ENCODE peak calls at places on chromosomes 16 and 17, in six cellular contexts. One of them, this sample, is unnamed.
A peak's percentile ranks its signal among the peaks of the same experiment; 100 is the strongest.

GRCh38 chr16:70438325-70438982 is 446 bp downstream of the ST3GAL2 start:
- DNase-seq in HL-60: no peak
- DNase-seq in tibial artery: peak; percentile 76
- DNase-seq in thoracic aorta: no peak
- DNase-seq in Peyer's patch: peak; percentile 58
- DNase-seq in heart left ventricle: peak; percentile 61
- DNase-seq in this sample: no peak

GRCh38 chr17:14604920-14605599 is 304.2 kb downstream of the HS3ST3B1 start:
- DNase-seq in thoracic aorta: no peak
- DNase-seq in tibial artery: peak; percentile 65
- DNase-seq in HL-60: peak; percentile 56
- DNase-seq in heart left ventricle: peak; percentile 28
- DNase-seq in Peyer's patch: peak; percentile 50
- DNase-seq in this sample: peak; percentile 7

GRCh38 chr17:27573971-27574525 is 56.9 kb upstream of the LGALS9 start:
- DNase-seq in thoracic aorta: no peak
- DNase-seq in tibial artery: no peak
- DNase-seq in HL-60: no peak
- DNase-seq in Peyer's patch: no peak
- DNase-seq in heart left ventricle: no peak
- DNase-seq in this sample: peak; percentile 33

GRCh38 chr17:60127068-60128064 is 22.4 kb upstream of the CA4 start:
- DNase-seq in thoracic aorta: no peak
- DNase-seq in tibial artery: peak; percentile 12
- DNase-seq in HL-60: no peak
- DNase-seq in heart left ventricle: no peak
- DNase-seq in Peyer's patch: peak; percentile 33
- DNase-seq in this sample: no peak

GRCh38 chr17:78991906-78992532 is 12.3 kb upstream of the LGALS3BP start:
- DNase-seq in HL-60: no peak
- DNase-seq in tibial artery: peak; percentile 43
- DNase-seq in thoracic aorta: no peak
- DNase-seq in Peyer's patch: peak; percentile 34
- DNase-seq in heart left ventricle: peak; percentile 15
- DNase-seq in this sample: peak; percentile 1

GRCh38 chr16:84315422-84315821 is 20.7 kb downstream of the WFDC1 start:
- DNase-seq in thoracic aorta: no peak
- DNase-seq in HL-60: no peak
- DNase-seq in Peyer's patch: no peak
- DNase-seq in tibial artery: no peak
- DNase-seq in heart left ventricle: no peak
- DNase-seq in this sample: no peak

GRCh38 chr17:59842901-59843652 is 49.7 kb downstream of the TUBD1 start:
- DNase-seq in tibial artery: no peak
- DNase-seq in HL-60: no peak
- DNase-seq in heart left ventricle: no peak
- DNase-seq in Peyer's patch: peak; percentile 82
- DNase-seq in thoracic aorta: no peak
- DNase-seq in this sample: peak; percentile 81

GRCh38 chr16:72024862-72025382 is 16.4 kb downstream of the DHODH start:
- DNase-seq in Peyer's patch: no peak
- DNase-seq in HL-60: no peak
- DNase-seq in heart left ventricle: no peak
- DNase-seq in thoracic aorta: no peak
- DNase-seq in tibial artery: no peak
- DNase-seq in this sample: no peak

GRCh38 chr17:6948562-6948961 is 47.3 kb upstream of the ALOX12 start:
- DNase-seq in tibial artery: no peak
- DNase-seq in thoracic aorta: no peak
- DNase-seq in heart left ventricle: no peak
- DNase-seq in Peyer's patch: no peak
- DNase-seq in HL-60: peak; percentile 45
- DNase-seq in this sample: peak; percentile 9

GRCh38 chr17:4438162-4438944 is 4.6 kb downstream of the SPNS3 start:
- DNase-seq in Peyer's patch: no peak
- DNase-seq in HL-60: no peak
- DNase-seq in thoracic aorta: no peak
- DNase-seq in tibial artery: no peak
- DNase-seq in heart left ventricle: no peak
- DNase-seq in this sample: no peak

GRCh38 chr17:59154335-59154720 is 658 bp downstream of the SKA2 start:
- DNase-seq in thoracic aorta: no peak
- DNase-seq in HL-60: peak; percentile 32
- DNase-seq in heart left ventricle: no peak
- DNase-seq in Peyer's patch: peak; percentile 61
- DNase-seq in tibial artery: no peak
- DNase-seq in this sample: peak; percentile 59

GRCh38 chr17:40122466-40122943 is 734 bp downstream of the MSL1 start:
- DNase-seq in HL-60: no peak
- DNase-seq in heart left ventricle: peak; percentile 47
- DNase-seq in thoracic aorta: no peak
- DNase-seq in tibial artery: peak; percentile 81
- DNase-seq in Peyer's patch: peak; percentile 74
- DNase-seq in this sample: peak; percentile 30

GRCh38 chr17:56809106-56809819 is 24.5 kb downstream of the C17orf67 start:
- DNase-seq in heart left ventricle: no peak
- DNase-seq in HL-60: no peak
- DNase-seq in Peyer's patch: no peak
- DNase-seq in thoracic aorta: no peak
- DNase-seq in tibial artery: no peak
- DNase-seq in this sample: no peak

GRCh38 chr17:32491371-32492280 is 4.8 kb downstream of the CDK5R1 start:
- DNase-seq in thoracic aorta: no peak
- DNase-seq in heart left ventricle: no peak
- DNase-seq in HL-60: no peak
- DNase-seq in Peyer's patch: peak; percentile 78
- DNase-seq in tibial artery: no peak
- DNase-seq in this sample: peak; percentile 74

GRCh38 chr17:33945641-33946546 is 309.2 kb upstream of the CCL2 start:
- DNase-seq in HL-60: no peak
- DNase-seq in heart left ventricle: no peak
- DNase-seq in Peyer's patch: no peak
- DNase-seq in tibial artery: no peak
- DNase-seq in thoracic aorta: no peak
- DNase-seq in this sample: no peak
- TF ChIP-seq CTCF in HL-60: no peak
- TF ChIP-seq CTCF in heart left ventricle: no peak
- TF ChIP-seq CTCF in Peyer's patch: no peak
- TF ChIP-seq CTCF in tibial artery: no peak
- TF ChIP-seq CTCF in thoracic aorta: no peak
- TF ChIP-seq CTCF in this sample: no peak

GRCh38 chr16:67528222-67528869 is at the start of gene RIPOR1:
- DNase-seq in Peyer's patch: peak; percentile 76
- DNase-seq in heart left ventricle: peak; percentile 82
- DNase-seq in thoracic aorta: no peak
- DNase-seq in tibial artery: peak; percentile 86
- DNase-seq in HL-60: no peak
- DNase-seq in this sample: peak; percentile 43
- TF ChIP-seq CTCF in Peyer's patch: no peak
- TF ChIP-seq CTCF in heart left ventricle: peak; percentile 23
- TF ChIP-seq CTCF in thoracic aorta: no peak
- TF ChIP-seq CTCF in tibial artery: no peak
- TF ChIP-seq CTCF in HL-60: no peak
- TF ChIP-seq CTCF in this sample: no peak

DNA sequence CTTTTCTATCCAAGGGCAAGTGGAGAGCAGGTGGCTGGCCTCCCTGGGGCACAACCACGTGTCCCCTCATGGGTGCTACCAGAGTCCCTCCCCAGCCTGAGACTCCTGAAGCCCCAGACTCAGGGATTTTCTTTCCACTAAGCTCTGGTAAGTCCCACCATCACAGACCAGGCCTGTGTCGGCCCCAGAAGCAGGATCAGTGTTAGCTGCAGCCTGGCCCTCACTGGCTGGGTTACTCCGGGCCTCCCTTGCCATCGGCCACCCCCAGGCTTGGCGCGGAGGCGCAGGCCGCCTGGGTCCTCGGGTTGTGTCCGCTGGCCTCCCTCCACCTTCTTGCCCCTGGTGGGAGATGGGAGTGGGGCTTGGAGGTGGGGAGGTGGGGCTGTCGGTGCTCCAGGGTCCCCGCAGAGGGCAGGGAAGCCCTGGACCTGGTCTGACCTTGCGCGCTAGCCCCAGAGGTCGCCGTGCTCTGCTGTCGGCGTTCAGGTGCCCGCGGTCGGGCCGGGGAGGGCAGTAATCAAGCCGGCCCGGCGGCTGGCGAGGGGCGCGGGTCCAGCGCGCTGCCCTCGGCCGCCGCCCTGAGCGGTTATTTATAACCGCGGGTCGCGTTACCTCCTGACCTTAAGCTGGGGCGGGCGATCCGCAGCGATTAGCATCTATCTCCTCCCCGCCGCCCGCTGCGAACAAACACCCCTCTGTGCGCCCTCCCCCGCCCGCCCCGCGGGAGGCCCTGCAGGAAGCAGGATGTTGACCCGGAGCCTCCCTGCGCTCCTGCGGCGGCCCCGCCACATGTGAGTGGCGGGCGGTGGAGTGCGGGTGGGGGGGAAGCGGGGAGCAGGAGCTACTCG is 78.1 kb upstream of the TOB1 start:
- DNase-seq in heart left ventricle: peak; percentile 90
- DNase-seq in thoracic aorta: no peak
- DNase-seq in HL-60: no peak
- DNase-seq in tibial artery: peak; percentile 89
- DNase-seq in Peyer's patch: peak; percentile 93
- DNase-seq in this sample: peak; percentile 89
- TF ChIP-seq CTCF in heart left ventricle: no peak
- TF ChIP-seq CTCF in thoracic aorta: peak; percentile 11
- TF ChIP-seq CTCF in HL-60: no peak
- TF ChIP-seq CTCF in tibial artery: no peak
- TF ChIP-seq CTCF in Peyer's patch: no peak
- TF ChIP-seq CTCF in this sample: no peak

DNA sequence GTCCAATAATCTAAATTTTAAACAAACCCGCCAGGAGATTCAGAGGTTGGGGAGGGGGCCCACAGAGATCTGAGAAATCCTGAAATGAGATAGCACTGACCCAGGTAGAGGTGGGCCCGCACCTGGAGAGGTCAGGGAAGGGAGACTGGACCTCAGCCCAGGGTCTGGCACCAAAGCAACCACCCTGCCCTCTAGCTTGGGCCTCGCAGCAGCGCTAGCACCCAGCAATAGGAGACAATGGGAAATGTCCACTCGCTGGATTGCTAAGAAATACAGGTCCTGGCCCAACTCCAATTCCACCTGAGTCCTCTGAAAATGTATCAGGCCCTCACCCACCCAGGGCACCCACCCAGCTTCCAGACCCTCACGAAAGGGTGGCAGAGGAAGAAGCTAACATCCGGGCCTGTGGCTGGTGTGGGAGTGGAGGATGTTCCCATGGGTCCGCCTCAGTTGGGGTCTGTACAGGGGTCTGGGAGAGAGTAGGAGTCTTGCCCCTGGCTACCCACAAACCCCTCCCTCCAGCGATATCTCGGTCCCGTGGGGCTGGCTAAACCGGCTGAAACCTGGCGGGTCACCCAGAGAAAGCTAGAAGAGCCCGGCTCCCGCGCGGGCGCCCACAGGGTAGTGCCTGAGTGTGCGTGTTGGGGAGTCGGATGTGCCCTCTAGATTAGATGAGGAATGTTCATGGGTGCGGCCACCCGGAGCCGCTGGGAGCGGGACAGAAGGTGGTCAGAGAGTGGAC is 1.1 kb downstream of the PLLP start:
- DNase-seq in HL-60: no peak
- DNase-seq in heart left ventricle: no peak
- DNase-seq in thoracic aorta: no peak
- DNase-seq in tibial artery: no peak
- DNase-seq in Peyer's patch: peak; percentile 68
- DNase-seq in this sample: no peak
- TF ChIP-seq CTCF in HL-60: no peak
- TF ChIP-seq CTCF in heart left ventricle: no peak
- TF ChIP-seq CTCF in thoracic aorta: no peak
- TF ChIP-seq CTCF in tibial artery: no peak
- TF ChIP-seq CTCF in Peyer's patch: no peak
- TF ChIP-seq CTCF in this sample: no peak

GRCh38 chr16:1436731-1437355 is 6.0 kb downstream of the PERCC1 start:
- DNase-seq in thoracic aorta: no peak
- DNase-seq in heart left ventricle: no peak
- DNase-seq in tibial artery: no peak
- DNase-seq in HL-60: no peak
- DNase-seq in Peyer's patch: no peak
- DNase-seq in this sample: no peak

GRCh38 chr16:1439058-1439698 is 5.2 kb downstream of the CCDC154 start:
- DNase-seq in heart left ventricle: no peak
- DNase-seq in HL-60: no peak
- DNase-seq in tibial artery: no peak
- DNase-seq in thoracic aorta: no peak
- DNase-seq in Peyer's patch: no peak
- DNase-seq in this sample: no peak

GRCh38 chr16:1438229-1439057 is 5.9 kb downstream of the CCDC154 start:
- DNase-seq in Peyer's patch: no peak
- DNase-seq in thoracic aorta: no peak
- DNase-seq in heart left ventricle: no peak
- DNase-seq in tibial artery: no peak
- DNase-seq in HL-60: no peak
- DNase-seq in this sample: no peak

GRCh38 chr16:1435921-1436697 is 5.2 kb downstream of the PERCC1 start:
- DNase-seq in tibial artery: no peak
- DNase-seq in Peyer's patch: no peak
- DNase-seq in HL-60: no peak
- DNase-seq in heart left ventricle: no peak
- DNase-seq in thoracic aorta: no peak
- DNase-seq in this sample: no peak

GRCh38 chr16:1437606-1438005 is 6.7 kb downstream of the PERCC1 start:
- DNase-seq in HL-60: no peak
- DNase-seq in Peyer's patch: no peak
- DNase-seq in heart left ventricle: no peak
- DNase-seq in thoracic aorta: no peak
- DNase-seq in tibial artery: no peak
- DNase-seq in this sample: no peak
- TF ChIP-seq CTCF in HL-60: no peak
- TF ChIP-seq CTCF in Peyer's patch: no peak
- TF ChIP-seq CTCF in heart left ventricle: no peak
- TF ChIP-seq CTCF in thoracic aorta: no peak
- TF ChIP-seq CTCF in tibial artery: no peak
- TF ChIP-seq CTCF in this sample: no peak

DNA sequence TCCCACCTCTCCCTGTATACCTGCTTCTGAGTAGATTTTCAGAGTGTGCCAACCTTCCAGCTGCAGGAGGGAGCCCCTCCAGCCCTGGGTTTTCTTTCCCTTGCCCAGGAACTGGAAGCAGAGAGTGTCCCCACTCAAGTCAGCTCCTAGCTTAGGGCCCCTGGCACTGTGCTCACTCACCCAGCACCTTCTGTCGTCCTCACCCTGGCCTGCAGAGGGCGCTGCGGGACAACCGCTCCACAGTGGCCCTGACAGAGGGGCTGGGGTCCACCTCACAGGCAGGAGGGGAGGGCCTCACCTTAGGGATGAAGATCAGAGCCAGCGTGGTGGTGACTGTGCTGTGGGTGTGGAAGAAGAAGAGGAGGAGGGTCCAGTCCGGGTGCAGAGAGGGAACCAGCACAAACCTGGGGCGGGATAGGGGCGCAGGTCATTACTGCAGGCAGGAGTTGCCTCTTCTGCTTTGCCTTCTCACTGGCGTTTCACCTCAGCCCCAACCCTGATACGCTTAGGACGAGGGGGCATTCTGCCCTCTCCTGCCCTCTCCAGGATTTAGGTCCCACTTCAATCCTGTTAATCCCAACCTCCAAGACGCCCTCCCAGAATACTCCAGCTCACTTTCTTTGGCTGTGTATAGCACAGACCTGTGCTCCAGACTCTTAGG is 10.0 kb downstream of the GPR179 start:
- DNase-seq in tibial artery: no peak
- DNase-seq in HL-60: no peak
- DNase-seq in thoracic aorta: no peak
- DNase-seq in Peyer's patch: peak; percentile 50
- DNase-seq in heart left ventricle: no peak
- DNase-seq in this sample: peak; percentile 77
- TF ChIP-seq CTCF in tibial artery: peak; percentile 23
- TF ChIP-seq CTCF in HL-60: peak; percentile 43
- TF ChIP-seq CTCF in thoracic aorta: peak; percentile 9
- TF ChIP-seq CTCF in Peyer's patch: no peak
- TF ChIP-seq CTCF in heart left ventricle: peak; percentile 37
- TF ChIP-seq CTCF in this sample: peak; percentile 82